ENCODE peak calls at places on chromosomes 12 and 14, in ten cellular contexts. One of them, this sample, is unnamed.

GRCh38 chr12:24172031-24172772 is 222.7 kb upstream of the SOX5 start:
- DNase-seq in tibial nerve: no peak
- DNase-seq in AG08396: no peak
- DNase-seq in activated effector memory CD4-positive, alpha-beta T cell treated with anti-CD3 and anti-CD28 coated beads, Interleukin-2, amount 50 U/mL, for 16 hours: no peak
- DNase-seq in ELF-1: peak
- DNase-seq in immature natural killer cell: no peak
- DNase-seq in ovary: no peak
- DNase-seq in CD8-positive, alpha-beta T cell: no peak
- DNase-seq in NCI-H2081: no peak
- DNase-seq in astrocyte of the spinal cord: no peak
- DNase-seq in this sample: no peak

GRCh38 chr12:237026-237815 is 23.3 kb upstream of the SLC6A12 start:
- DNase-seq in tibial nerve: no peak
- DNase-seq in immature natural killer cell: no peak
- DNase-seq in AG08396: no peak
- DNase-seq in NCI-H2081: no peak
- DNase-seq in CD8-positive, alpha-beta T cell: no peak
- DNase-seq in activated effector memory CD4-positive, alpha-beta T cell treated with anti-CD3 and anti-CD28 coated beads, Interleukin-2, amount 50 U/mL, for 16 hours: peak
- DNase-seq in ELF-1: no peak
- DNase-seq in astrocyte of the spinal cord: no peak
- DNase-seq in ovary: no peak
- DNase-seq in this sample: no peak

GRCh38 chr12:107782067-107782466 is 7.6 kb downstream of the ASCL4 start:
- DNase-seq in CD8-positive, alpha-beta T cell: no peak
- DNase-seq in immature natural killer cell: no peak
- DNase-seq in ovary: no peak
- DNase-seq in ELF-1: no peak
- DNase-seq in astrocyte of the spinal cord: no peak
- DNase-seq in AG08396: no peak
- DNase-seq in NCI-H2081: no peak
- DNase-seq in activated effector memory CD4-positive, alpha-beta T cell treated with anti-CD3 and anti-CD28 coated beads, Interleukin-2, amount 50 U/mL, for 16 hours: no peak
- DNase-seq in tibial nerve: no peak
- DNase-seq in this sample: no peak

GRCh38 chr14:52094871-52095270 is 26.0 kb upstream of the NID2 start:
- DNase-seq in AG08396: no peak
- DNase-seq in astrocyte of the spinal cord: no peak
- DNase-seq in activated effector memory CD4-positive, alpha-beta T cell treated with anti-CD3 and anti-CD28 coated beads, Interleukin-2, amount 50 U/mL, for 16 hours: no peak
- DNase-seq in immature natural killer cell: no peak
- DNase-seq in tibial nerve: no peak
- DNase-seq in ovary: no peak
- DNase-seq in ELF-1: no peak
- DNase-seq in NCI-H2081: no peak
- DNase-seq in CD8-positive, alpha-beta T cell: no peak
- DNase-seq in this sample: no peak

GRCh38 chr12:30420561-30420960 is 275.1 kb downstream of the IPO8 start:
- DNase-seq in immature natural killer cell: no peak
- DNase-seq in astrocyte of the spinal cord: peak
- DNase-seq in AG08396: no peak
- DNase-seq in CD8-positive, alpha-beta T cell: no peak
- DNase-seq in activated effector memory CD4-positive, alpha-beta T cell treated with anti-CD3 and anti-CD28 coated beads, Interleukin-2, amount 50 U/mL, for 16 hours: no peak
- DNase-seq in tibial nerve: no peak
- DNase-seq in NCI-H2081: no peak
- DNase-seq in ELF-1: no peak
- DNase-seq in ovary: no peak
- DNase-seq in this sample: no peak

GRCh38 chr12:31518680-31519227 is 72.2 kb downstream of the DENND5B start:
- DNase-seq in ovary: peak
- DNase-seq in immature natural killer cell: no peak
- DNase-seq in NCI-H2081: peak
- DNase-seq in ELF-1: peak
- DNase-seq in activated effector memory CD4-positive, alpha-beta T cell treated with anti-CD3 and anti-CD28 coated beads, Interleukin-2, amount 50 U/mL, for 16 hours: no peak
- DNase-seq in astrocyte of the spinal cord: peak
- DNase-seq in CD8-positive, alpha-beta T cell: no peak
- DNase-seq in tibial nerve: no peak
- DNase-seq in AG08396: peak
- DNase-seq in this sample: peak

GRCh38 chr12:64737539-64737938 is 21.7 kb downstream of the GNS start:
- DNase-seq in tibial nerve: no peak
- DNase-seq in ovary: no peak
- DNase-seq in immature natural killer cell: no peak
- DNase-seq in ELF-1: no peak
- DNase-seq in NCI-H2081: no peak
- DNase-seq in astrocyte of the spinal cord: no peak
- DNase-seq in AG08396: no peak
- DNase-seq in CD8-positive, alpha-beta T cell: no peak
- DNase-seq in activated effector memory CD4-positive, alpha-beta T cell treated with anti-CD3 and anti-CD28 coated beads, Interleukin-2, amount 50 U/mL, for 16 hours: peak
- DNase-seq in this sample: no peak

GRCh38 chr14:105290598-105291356 is 10.0 kb downstream of the BRF1 start:
- DNase-seq in tibial nerve: no peak
- DNase-seq in immature natural killer cell: peak
- DNase-seq in CD8-positive, alpha-beta T cell: no peak
- DNase-seq in astrocyte of the spinal cord: no peak
- DNase-seq in activated effector memory CD4-positive, alpha-beta T cell treated with anti-CD3 and anti-CD28 coated beads, Interleukin-2, amount 50 U/mL, for 16 hours: no peak
- DNase-seq in NCI-H2081: no peak
- DNase-seq in AG08396: no peak
- DNase-seq in ELF-1: no peak
- DNase-seq in ovary: no peak
- DNase-seq in this sample: peak

GRCh38 chr12:89126712-89127111 is 225.6 kb downstream of the DUSP6 start:
- DNase-seq in ovary: no peak
- DNase-seq in NCI-H2081: no peak
- DNase-seq in tibial nerve: no peak
- DNase-seq in activated effector memory CD4-positive, alpha-beta T cell treated with anti-CD3 and anti-CD28 coated beads, Interleukin-2, amount 50 U/mL, for 16 hours: no peak
- DNase-seq in immature natural killer cell: no peak
- DNase-seq in AG08396: no peak
- DNase-seq in ELF-1: no peak
- DNase-seq in astrocyte of the spinal cord: no peak
- DNase-seq in CD8-positive, alpha-beta T cell: no peak
- DNase-seq in this sample: no peak

GRCh38 chr14:105026789-105027563 is 6.1 kb upstream of the CDCA4 start:
- DNase-seq in AG08396: peak
- DNase-seq in ovary: no peak
- DNase-seq in immature natural killer cell: no peak
- DNase-seq in NCI-H2081: no peak
- DNase-seq in tibial nerve: no peak
- DNase-seq in ELF-1: no peak
- DNase-seq in CD8-positive, alpha-beta T cell: no peak
- DNase-seq in activated effector memory CD4-positive, alpha-beta T cell treated with anti-CD3 and anti-CD28 coated beads, Interleukin-2, amount 50 U/mL, for 16 hours: no peak
- DNase-seq in astrocyte of the spinal cord: peak
- DNase-seq in this sample: peak

GRCh38 chr12:3757261-3757660 is 4.4 kb upstream of the CRACR2A start:
- DNase-seq in NCI-H2081: no peak
- DNase-seq in CD8-positive, alpha-beta T cell: no peak
- DNase-seq in ELF-1: no peak
- DNase-seq in immature natural killer cell: no peak
- DNase-seq in tibial nerve: no peak
- DNase-seq in ovary: no peak
- DNase-seq in astrocyte of the spinal cord: no peak
- DNase-seq in AG08396: no peak
- DNase-seq in activated effector memory CD4-positive, alpha-beta T cell treated with anti-CD3 and anti-CD28 coated beads, Interleukin-2, amount 50 U/mL, for 16 hours: no peak
- DNase-seq in this sample: peak

GRCh38 chr12:72035625-72036024 is 97.0 kb downstream of the TPH2 start:
- DNase-seq in activated effector memory CD4-positive, alpha-beta T cell treated with anti-CD3 and anti-CD28 coated beads, Interleukin-2, amount 50 U/mL, for 16 hours: no peak
- DNase-seq in ovary: no peak
- DNase-seq in AG08396: no peak
- DNase-seq in ELF-1: peak
- DNase-seq in astrocyte of the spinal cord: no peak
- DNase-seq in immature natural killer cell: no peak
- DNase-seq in tibial nerve: no peak
- DNase-seq in CD8-positive, alpha-beta T cell: no peak
- DNase-seq in NCI-H2081: no peak
- DNase-seq in this sample: no peak

GRCh38 chr12:49553512-49554088 is 14.3 kb downstream of the MCRS1 start:
- DNase-seq in ELF-1: no peak
- DNase-seq in tibial nerve: no peak
- DNase-seq in AG08396: no peak
- DNase-seq in CD8-positive, alpha-beta T cell: no peak
- DNase-seq in astrocyte of the spinal cord: peak
- DNase-seq in ovary: no peak
- DNase-seq in activated effector memory CD4-positive, alpha-beta T cell treated with anti-CD3 and anti-CD28 coated beads, Interleukin-2, amount 50 U/mL, for 16 hours: no peak
- DNase-seq in immature natural killer cell: peak
- DNase-seq in NCI-H2081: peak
- DNase-seq in this sample: peak